ENCODE peak calls at places on chromosomes 5 and 9, in five cellular contexts. M is astrocyte, F is fibroblast of villous mesenchyme, E is foreskin fibroblast, V is A673. J is an unnamed sample.

GRCh38 chr9:111963995-111964394 is 67.4 kb downstream of the UGCG start:
- DNase-seq in M (no peak), E (no peak), V (no peak), F (no peak), J (no peak)

GRCh38 chr9:37004424-37004935 is 29.6 kb downstream of the PAX5 start:
- DNase-seq in V (no peak), M (no peak), E (no peak), F (no peak), J (no peak)

GRCh38 chr9:86043999-86044398 is 55.4 kb downstream of the GOLM1 start:
- DNase-seq in M (no peak), E (no peak), F (no peak), V (peak; percentile 53), J (no peak)

GRCh38 chr9:18566125-18566524 is 92.2 kb downstream of the ADAMTSL1 start:
- DNase-seq in E (peak; percentile 70), M (peak; percentile 93), F (peak; percentile 65), V (no peak), J (peak; percentile 86)

GRCh38 chr9:70573308-70573707 is 158.9 kb upstream of the KLF9 start:
- DNase-seq in M (no peak), E (no peak), F (no peak), V (no peak), J (no peak)

GRCh38 chr9:133585481-133586367 is 23.5 kb downstream of the FAM163B start:
- DNase-seq in M (no peak), V (peak; percentile 75), E (peak; percentile 38), F (peak; percentile 69), J (peak; percentile 10)

GRCh38 chr5:63125862-63126261 is 547.2 kb downstream of the LRRC70 start:
- DNase-seq in F (peak; percentile 37), V (peak; percentile 66), E (peak; percentile 5), M (peak; percentile 66), J (peak; percentile 30)

GRCh38 chr5:35202319-35203111 is 27.8 kb downstream of the PRLR start:
- DNase-seq in F (peak; percentile 64), E (peak; percentile 70), M (peak; percentile 20), V (peak; percentile 63), J (peak; percentile 42)

GRCh38 chr5:136222575-136223235 is 29.7 kb upstream of the SMIM32 start:
- DNase-seq in V (no peak), M (no peak), E (no peak), F (no peak), J (no peak)

GRCh38 chr5:94422819-94423218 is 195.6 kb downstream of the KIAA0825 start:
- DNase-seq in E (peak; percentile 61), F (peak; percentile 5), V (peak; percentile 35), M (peak; percentile 81), J (no peak)

GRCh38 chr5:132009706-132010405 is 1.6 kb downstream of the ACSL6 start:
- DNase-seq in E (no peak), V (no peak), F (no peak), M (no peak), J (no peak)

GRCh38 chr5:71825992-71826391 is 106.9 kb downstream of the CARTPT start:
- DNase-seq in M (no peak), V (no peak), F (no peak), E (no peak), J (no peak)

GRCh38 chr5:150338546-150338945 is 19.0 kb upstream of the TCOF1 start:
- DNase-seq in M (no peak), E (no peak), F (no peak), V (no peak), J (no peak)

GRCh38 chr5:72032769-72033168 is 74.5 kb upstream of the MAP1B start:
- DNase-seq in F (no peak), M (no peak), E (no peak), V (no peak), J (no peak)

GRCh38 chr9:92480332-92480771 is 2.0 kb downstream of the ASPN start:
- DNase-seq in M (peak; percentile 57), V (peak; percentile 11), F (peak; percentile 68), E (peak; percentile 35), J (peak; percentile 13)

GRCh38 chr5:132821791-132822190 is 8.7 kb downstream of the SHROOM1 start:
- DNase-seq in V (no peak), F (peak; percentile 56), M (peak; percentile 48), E (peak; percentile 74), J (peak; percentile 50)

GRCh38 chr5:94157704-94158608 is 416.6 kb upstream of the POU5F2 start:
- DNase-seq in V (no peak), F (no peak), M (no peak), E (peak; percentile 29), J (no peak)

GRCh38 chr5:43309657-43310056 is 3.6 kb downstream of the HMGCS1 start:
- DNase-seq in M (peak; percentile 21), F (no peak), V (no peak), E (no peak), J (no peak)
- H3K4me3 ChIP-seq in M (no peak overlapping the region), F (no peak overlapping the region), V (peak overlapping the region; percentile 92), E (peak overlapping the region; percentile 87), J (no peak overlapping the region)

GRCh38 chr5:38420691-38421395 is 135.6 kb downstream of the LIFR start:
- DNase-seq in M (peak; percentile 36), F (peak; percentile 67), E (peak; percentile 80), V (peak; percentile 89), J (peak; percentile 65)
- TF ChIP-seq CTCF in M (peak; percentile 87), F (peak; percentile 83), E (peak; percentile 80), V (peak; percentile 89), J (peak; percentile 87)

DNA sequence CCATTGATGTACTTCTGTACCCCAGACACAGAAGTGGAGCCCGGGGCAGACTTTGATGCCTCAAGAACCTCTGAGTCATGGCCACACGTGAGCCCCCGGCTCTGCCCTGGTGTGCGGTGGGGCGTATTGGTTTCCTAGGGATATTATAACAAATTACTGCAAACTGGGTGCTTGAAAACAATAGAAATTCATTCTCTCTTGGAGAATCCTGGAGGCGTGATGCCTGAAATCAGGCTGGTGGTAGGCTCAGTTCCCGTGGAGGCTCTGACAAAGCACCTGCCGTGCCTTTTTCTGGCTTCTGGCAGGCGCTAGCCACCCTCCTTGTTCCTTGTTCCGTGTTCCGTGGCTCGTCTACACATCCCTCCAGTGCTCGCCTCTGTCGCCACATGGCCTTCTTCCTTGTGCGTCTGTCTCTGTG is 24.2 kb downstream of the NEK6 start:
- DNase-seq in M (peak; percentile 83), F (peak; percentile 63), E (no peak), V (no peak), J (no peak)
- H3K4me3 ChIP-seq in M (no peak overlapping the region), F (no peak overlapping the region), E (no peak overlapping the region), V (no peak overlapping the region), J (no peak overlapping the region)

GRCh38 chr5:79663212-79663611 is 26.4 kb upstream of the CMYA5 start:
- DNase-seq in V (no peak), E (no peak), M (no peak), F (no peak), J (no peak)

GRCh38 chr5:79672392-79672791 is 17.2 kb upstream of the CMYA5 start:
- DNase-seq in M (no peak), E (no peak), V (no peak), F (no peak), J (no peak)

DNA sequence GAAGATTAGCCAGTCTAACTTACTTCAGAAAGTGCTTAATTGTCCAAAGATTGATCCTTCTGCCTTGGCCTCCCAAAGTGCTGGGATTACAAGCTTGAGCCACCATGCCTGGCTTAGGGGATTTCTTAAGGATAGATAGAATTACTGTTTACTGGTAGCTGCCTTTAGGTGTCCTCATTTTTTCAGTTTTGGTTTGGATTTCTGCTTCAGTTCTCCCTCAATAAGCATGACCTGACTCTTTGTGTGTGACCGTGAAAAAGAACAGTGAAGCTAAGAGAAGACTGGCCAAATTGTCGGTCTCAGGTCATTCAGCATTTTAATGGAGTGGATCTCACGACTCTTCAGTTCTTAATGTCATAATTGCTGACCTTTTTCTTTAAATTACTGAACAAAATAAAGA is 22.9 kb upstream of the CMYA5 start:
- DNase-seq in V (no peak), E (no peak), F (no peak), M (no peak), J (no peak)
- TF ChIP-seq CTCF in V (no peak), E (no peak), F (no peak), M (no peak), J (no peak)

DNA sequence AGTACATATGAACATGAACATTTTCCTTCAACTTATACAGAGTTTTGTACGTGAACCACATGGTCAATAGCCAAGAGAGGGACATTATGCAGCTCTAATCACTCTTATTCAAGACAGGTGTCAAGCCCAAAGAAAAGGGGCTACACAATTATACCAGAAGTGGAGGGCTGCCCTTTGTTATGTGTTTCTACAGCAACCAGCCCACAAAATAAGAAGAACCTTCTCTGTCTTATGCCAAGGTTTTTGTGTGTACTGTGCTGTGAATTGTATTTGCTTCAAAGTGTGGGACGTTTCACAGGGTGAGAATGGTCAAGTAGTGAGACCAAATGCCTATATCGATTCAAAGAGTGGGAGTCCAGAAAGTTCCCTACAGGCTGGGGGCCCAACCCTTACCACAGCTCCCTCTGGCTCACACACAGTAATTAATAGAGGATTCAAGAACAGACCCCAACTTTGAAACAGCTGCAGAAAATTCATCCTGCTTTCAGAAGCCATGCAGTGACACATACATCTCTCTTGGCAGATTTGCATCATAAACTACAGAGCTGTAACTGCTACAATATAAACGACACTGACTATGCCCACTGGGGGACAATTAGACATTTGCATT is 12.9 kb downstream of the ENC1 start:
- DNase-seq in V (no peak), F (no peak), E (no peak), M (no peak), J (no peak)
- H3K4me3 ChIP-seq in V (no peak overlapping the region), F (no peak overlapping the region), E (no peak overlapping the region), M (no peak overlapping the region), J (no peak overlapping the region)

J was measured in AG10803.